ENCODE peak calls at places on chromosomes 13 and 19, in six cellular contexts. One of them, this sample, is unnamed. For H3K4me1, the result is how much of the 10 kb centered on the place peaks cover.

GRCh38 chr13:29538625-29538976 is 56.9 kb downstream of the SLC7A1 start:
- DNase-seq in pancreas: no peak
- DNase-seq in esophagus squamous epithelium: no peak
- DNase-seq in neural progenitor cell: no peak
- DNase-seq in naive thymus-derived CD4-positive, alpha-beta T cell: no peak
- DNase-seq in SJSA1: no peak
- DNase-seq in this sample: no peak

GRCh38 chr19:38204728-38205127 is 19.3 kb downstream of the DPF1 start:
- DNase-seq in neural progenitor cell: no peak
- DNase-seq in esophagus squamous epithelium: no peak
- DNase-seq in naive thymus-derived CD4-positive, alpha-beta T cell: no peak
- DNase-seq in SJSA1: no peak
- DNase-seq in pancreas: no peak
- DNase-seq in this sample: no peak

GRCh38 chr19:41896581-41896942 is 13.6 kb downstream of the ARHGEF1 start:
- DNase-seq in pancreas: no peak
- DNase-seq in naive thymus-derived CD4-positive, alpha-beta T cell: no peak
- DNase-seq in esophagus squamous epithelium: no peak
- DNase-seq in neural progenitor cell: no peak
- DNase-seq in SJSA1: no peak
- DNase-seq in this sample: no peak

GRCh38 chr13:44576396-44577235 is 486 bp upstream of the TSC22D1 start:
- DNase-seq in esophagus squamous epithelium: no peak
- DNase-seq in pancreas: no peak
- DNase-seq in naive thymus-derived CD4-positive, alpha-beta T cell: no peak
- DNase-seq in neural progenitor cell: peak
- DNase-seq in SJSA1: no peak
- DNase-seq in this sample: peak

GRCh38 chr19:28609944-28610343 is 603.0 kb downstream of the UQCRFS1 start:
- DNase-seq in neural progenitor cell: no peak
- DNase-seq in pancreas: no peak
- DNase-seq in SJSA1: no peak
- DNase-seq in esophagus squamous epithelium: no peak
- DNase-seq in naive thymus-derived CD4-positive, alpha-beta T cell: no peak
- DNase-seq in this sample: no peak

GRCh38 chr19:53864308-53864836 is 3.3 kb upstream of the MYADM start:
- DNase-seq in SJSA1: no peak
- DNase-seq in pancreas: no peak
- DNase-seq in esophagus squamous epithelium: no peak
- DNase-seq in naive thymus-derived CD4-positive, alpha-beta T cell: no peak
- DNase-seq in neural progenitor cell: no peak
- DNase-seq in this sample: no peak

GRCh38 chr19:32294871-32295438 is 50.5 kb upstream of the ZNF507 start:
- DNase-seq in pancreas: no peak
- DNase-seq in neural progenitor cell: no peak
- DNase-seq in SJSA1: peak
- DNase-seq in esophagus squamous epithelium: no peak
- DNase-seq in naive thymus-derived CD4-positive, alpha-beta T cell: no peak
- DNase-seq in this sample: no peak

GRCh38 chr13:42041017-42041683 is 7.3 kb upstream of the DGKH start:
- DNase-seq in pancreas: peak
- DNase-seq in esophagus squamous epithelium: no peak
- DNase-seq in SJSA1: peak
- DNase-seq in naive thymus-derived CD4-positive, alpha-beta T cell: peak
- DNase-seq in neural progenitor cell: peak
- DNase-seq in this sample: peak

GRCh38 chr19:58002384-58003152 is at the start of gene ZNF606:
- DNase-seq in pancreas: peak
- DNase-seq in naive thymus-derived CD4-positive, alpha-beta T cell: peak
- DNase-seq in esophagus squamous epithelium: peak
- DNase-seq in SJSA1: peak
- DNase-seq in neural progenitor cell: peak
- DNase-seq in this sample: peak

GRCh38 chr13:31236211-31236786 is 36.5 kb downstream of the B3GLCT start:
- DNase-seq in naive thymus-derived CD4-positive, alpha-beta T cell: no peak
- DNase-seq in neural progenitor cell: peak
- DNase-seq in SJSA1: no peak
- DNase-seq in pancreas: no peak
- DNase-seq in esophagus squamous epithelium: no peak
- DNase-seq in this sample: no peak

GRCh38 chr13:39765801-39766463 is 110.5 kb downstream of the COG6 start:
- DNase-seq in SJSA1: no peak
- DNase-seq in pancreas: no peak
- DNase-seq in neural progenitor cell: peak
- DNase-seq in naive thymus-derived CD4-positive, alpha-beta T cell: peak
- DNase-seq in esophagus squamous epithelium: no peak
- DNase-seq in this sample: no peak

GRCh38 chr19:30214651-30215051 is 157.5 kb upstream of the ZNF536 start:
- DNase-seq in naive thymus-derived CD4-positive, alpha-beta T cell: no peak
- DNase-seq in esophagus squamous epithelium: no peak
- DNase-seq in pancreas: no peak
- DNase-seq in SJSA1: peak
- DNase-seq in neural progenitor cell: no peak
- DNase-seq in this sample: no peak

GRCh38 chr13:73210218-73210883 is 151.5 kb downstream of the KLF5 start:
- DNase-seq in SJSA1: no peak
- DNase-seq in naive thymus-derived CD4-positive, alpha-beta T cell: no peak
- DNase-seq in esophagus squamous epithelium: no peak
- DNase-seq in neural progenitor cell: peak
- DNase-seq in pancreas: no peak
- DNase-seq in this sample: no peak

GRCh38 chr19:29672933-29673336 is 7.7 kb downstream of the PLEKHF1 start:
- DNase-seq in neural progenitor cell: no peak
- DNase-seq in SJSA1: no peak
- DNase-seq in pancreas: no peak
- DNase-seq in esophagus squamous epithelium: no peak
- DNase-seq in naive thymus-derived CD4-positive, alpha-beta T cell: peak
- DNase-seq in this sample: peak

GRCh38 chr13:29564828-29565227 is 30.7 kb downstream of the SLC7A1 start:
- DNase-seq in naive thymus-derived CD4-positive, alpha-beta T cell: no peak
- DNase-seq in SJSA1: no peak
- DNase-seq in esophagus squamous epithelium: no peak
- DNase-seq in neural progenitor cell: no peak
- DNase-seq in pancreas: no peak
- DNase-seq in this sample: no peak

GRCh38 chr13:51848674-51849073 is 3.7 kb upstream of the TMEM272 start:
- DNase-seq in esophagus squamous epithelium: no peak
- DNase-seq in pancreas: no peak
- DNase-seq in SJSA1: no peak
- DNase-seq in neural progenitor cell: no peak
- DNase-seq in naive thymus-derived CD4-positive, alpha-beta T cell: no peak
- DNase-seq in this sample: no peak

GRCh38 chr13:110137677-110138008 is 169.3 kb downstream of the COL4A1 start:
- DNase-seq in neural progenitor cell: peak
- DNase-seq in pancreas: no peak
- DNase-seq in naive thymus-derived CD4-positive, alpha-beta T cell: no peak
- DNase-seq in SJSA1: peak
- DNase-seq in esophagus squamous epithelium: no peak
- DNase-seq in this sample: no peak

GRCh38 chr13:110138700-110139036 is 168.3 kb downstream of the COL4A1 start:
- DNase-seq in esophagus squamous epithelium: no peak
- DNase-seq in pancreas: no peak
- DNase-seq in neural progenitor cell: no peak
- DNase-seq in naive thymus-derived CD4-positive, alpha-beta T cell: no peak
- DNase-seq in SJSA1: no peak
- DNase-seq in this sample: no peak

GRCh38 chr13:110136660-110137585 is 170.0 kb downstream of the COL4A1 start:
- DNase-seq in pancreas: no peak
- DNase-seq in neural progenitor cell: peak
- DNase-seq in esophagus squamous epithelium: no peak
- DNase-seq in naive thymus-derived CD4-positive, alpha-beta T cell: no peak
- DNase-seq in SJSA1: peak
- DNase-seq in this sample: no peak

GRCh38 chr13:110140099-110140498 is 166.9 kb downstream of the COL4A1 start:
- DNase-seq in pancreas: no peak
- DNase-seq in SJSA1: no peak
- DNase-seq in naive thymus-derived CD4-positive, alpha-beta T cell: no peak
- DNase-seq in neural progenitor cell: no peak
- DNase-seq in esophagus squamous epithelium: no peak
- DNase-seq in this sample: no peak

GRCh38 chr13:110138009-110138699 is 168.8 kb downstream of the COL4A1 start:
- DNase-seq in naive thymus-derived CD4-positive, alpha-beta T cell: no peak
- DNase-seq in esophagus squamous epithelium: no peak
- DNase-seq in neural progenitor cell: peak
- DNase-seq in SJSA1: peak
- DNase-seq in pancreas: peak
- DNase-seq in this sample: peak
- H3K4me3 ChIP-seq in naive thymus-derived CD4-positive, alpha-beta T cell: peak
- H3K4me3 ChIP-seq in esophagus squamous epithelium: peak
- H3K4me3 ChIP-seq in neural progenitor cell: peak
- H3K4me3 ChIP-seq in SJSA1: peak
- H3K4me3 ChIP-seq in pancreas: peak
- H3K4me3 ChIP-seq in this sample: peak

GRCh38 chr13:106515635-106516254 is 19.7 kb downstream of the EFNB2 start:
- DNase-seq in esophagus squamous epithelium: no peak
- DNase-seq in neural progenitor cell: no peak
- DNase-seq in SJSA1: no peak
- DNase-seq in naive thymus-derived CD4-positive, alpha-beta T cell: no peak
- DNase-seq in pancreas: no peak
- DNase-seq in this sample: no peak

GRCh38 chr13:106513608-106514007 is 21.9 kb downstream of the EFNB2 start:
- DNase-seq in neural progenitor cell: peak
- DNase-seq in naive thymus-derived CD4-positive, alpha-beta T cell: no peak
- DNase-seq in SJSA1: no peak
- DNase-seq in pancreas: no peak
- DNase-seq in esophagus squamous epithelium: no peak
- DNase-seq in this sample: no peak

GRCh38 chr13:106517151-106517847 is 18.2 kb downstream of the EFNB2 start:
- DNase-seq in naive thymus-derived CD4-positive, alpha-beta T cell: no peak
- DNase-seq in pancreas: no peak
- DNase-seq in neural progenitor cell: no peak
- DNase-seq in SJSA1: no peak
- DNase-seq in esophagus squamous epithelium: no peak
- DNase-seq in this sample: no peak

GRCh38 chr13:106514928-106515634 is 20.4 kb downstream of the EFNB2 start:
- DNase-seq in esophagus squamous epithelium: no peak
- DNase-seq in SJSA1: no peak
- DNase-seq in neural progenitor cell: no peak
- DNase-seq in pancreas: no peak
- DNase-seq in naive thymus-derived CD4-positive, alpha-beta T cell: no peak
- DNase-seq in this sample: no peak

GRCh38 chr13:106513025-106513424 is 22.4 kb downstream of the EFNB2 start:
- DNase-seq in esophagus squamous epithelium: no peak
- DNase-seq in naive thymus-derived CD4-positive, alpha-beta T cell: no peak
- DNase-seq in pancreas: no peak
- DNase-seq in neural progenitor cell: no peak
- DNase-seq in SJSA1: no peak
- DNase-seq in this sample: no peak
- H3K27ac ChIP-seq in esophagus squamous epithelium: no peak
- H3K27ac ChIP-seq in naive thymus-derived CD4-positive, alpha-beta T cell: no peak
- H3K27ac ChIP-seq in pancreas: no peak
- H3K27ac ChIP-seq in neural progenitor cell: no peak
- H3K27ac ChIP-seq in SJSA1: no peak
- H3K27ac ChIP-seq in this sample: no peak

GRCh38 chr19:4060621-4061177 is 6.0 kb downstream of the ZBTB7A start:
- DNase-seq in SJSA1: no peak
- DNase-seq in neural progenitor cell: no peak
- DNase-seq in naive thymus-derived CD4-positive, alpha-beta T cell: no peak
- DNase-seq in pancreas: peak
- DNase-seq in esophagus squamous epithelium: no peak
- DNase-seq in this sample: no peak

GRCh38 chr19:4061683-4062575 is 4.8 kb downstream of the ZBTB7A start:
- DNase-seq in esophagus squamous epithelium: no peak
- DNase-seq in neural progenitor cell: no peak
- DNase-seq in pancreas: peak
- DNase-seq in SJSA1: peak
- DNase-seq in naive thymus-derived CD4-positive, alpha-beta T cell: no peak
- DNase-seq in this sample: no peak

GRCh38 chr19:4062576-4063368 is 3.9 kb downstream of the ZBTB7A start:
- DNase-seq in esophagus squamous epithelium: no peak
- DNase-seq in pancreas: peak
- DNase-seq in neural progenitor cell: no peak
- DNase-seq in naive thymus-derived CD4-positive, alpha-beta T cell: no peak
- DNase-seq in SJSA1: no peak
- DNase-seq in this sample: no peak

GRCh38 chr19:4059931-4060620 is 6.6 kb downstream of the ZBTB7A start:
- DNase-seq in pancreas: peak
- DNase-seq in neural progenitor cell: no peak
- DNase-seq in SJSA1: peak
- DNase-seq in esophagus squamous epithelium: no peak
- DNase-seq in naive thymus-derived CD4-positive, alpha-beta T cell: no peak
- DNase-seq in this sample: peak

DNA sequence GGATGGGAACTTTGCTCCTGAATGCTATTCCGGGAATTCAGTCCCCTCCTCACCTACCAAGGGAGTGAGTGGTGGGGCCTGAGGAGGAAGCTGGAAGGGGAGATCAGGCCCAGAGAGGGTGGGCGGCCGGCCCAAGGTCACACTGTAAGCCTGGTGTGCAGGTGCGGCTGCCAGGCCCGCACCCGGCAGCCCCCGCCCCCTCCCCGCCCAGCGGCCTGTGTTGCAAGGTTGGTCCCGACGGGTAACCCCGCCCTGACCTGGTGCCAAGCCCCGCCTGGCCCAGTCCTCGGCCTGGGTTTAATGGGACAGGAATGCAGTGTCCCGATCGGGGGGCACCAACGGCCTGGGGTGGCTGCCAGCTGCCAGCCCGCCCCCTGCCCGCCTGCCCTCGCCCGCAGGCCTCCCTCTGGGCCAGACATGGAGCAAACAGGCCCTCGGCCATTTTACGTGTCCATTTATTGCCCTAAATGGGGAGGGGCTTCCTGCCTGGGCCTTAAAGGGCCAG is 5.5 kb downstream of the ZBTB7A start:
- DNase-seq in esophagus squamous epithelium: no peak
- DNase-seq in naive thymus-derived CD4-positive, alpha-beta T cell: no peak
- DNase-seq in neural progenitor cell: no peak
- DNase-seq in SJSA1: peak
- DNase-seq in pancreas: peak
- DNase-seq in this sample: peak
- H3K4me1 ChIP-seq in esophagus squamous epithelium: half or more
- H3K4me1 ChIP-seq in naive thymus-derived CD4-positive, alpha-beta T cell: under half
- H3K4me1 ChIP-seq in neural progenitor cell: under half
- H3K4me1 ChIP-seq in SJSA1: under half
- H3K4me1 ChIP-seq in pancreas: under half
- H3K4me1 ChIP-seq in this sample: half or more

DNA sequence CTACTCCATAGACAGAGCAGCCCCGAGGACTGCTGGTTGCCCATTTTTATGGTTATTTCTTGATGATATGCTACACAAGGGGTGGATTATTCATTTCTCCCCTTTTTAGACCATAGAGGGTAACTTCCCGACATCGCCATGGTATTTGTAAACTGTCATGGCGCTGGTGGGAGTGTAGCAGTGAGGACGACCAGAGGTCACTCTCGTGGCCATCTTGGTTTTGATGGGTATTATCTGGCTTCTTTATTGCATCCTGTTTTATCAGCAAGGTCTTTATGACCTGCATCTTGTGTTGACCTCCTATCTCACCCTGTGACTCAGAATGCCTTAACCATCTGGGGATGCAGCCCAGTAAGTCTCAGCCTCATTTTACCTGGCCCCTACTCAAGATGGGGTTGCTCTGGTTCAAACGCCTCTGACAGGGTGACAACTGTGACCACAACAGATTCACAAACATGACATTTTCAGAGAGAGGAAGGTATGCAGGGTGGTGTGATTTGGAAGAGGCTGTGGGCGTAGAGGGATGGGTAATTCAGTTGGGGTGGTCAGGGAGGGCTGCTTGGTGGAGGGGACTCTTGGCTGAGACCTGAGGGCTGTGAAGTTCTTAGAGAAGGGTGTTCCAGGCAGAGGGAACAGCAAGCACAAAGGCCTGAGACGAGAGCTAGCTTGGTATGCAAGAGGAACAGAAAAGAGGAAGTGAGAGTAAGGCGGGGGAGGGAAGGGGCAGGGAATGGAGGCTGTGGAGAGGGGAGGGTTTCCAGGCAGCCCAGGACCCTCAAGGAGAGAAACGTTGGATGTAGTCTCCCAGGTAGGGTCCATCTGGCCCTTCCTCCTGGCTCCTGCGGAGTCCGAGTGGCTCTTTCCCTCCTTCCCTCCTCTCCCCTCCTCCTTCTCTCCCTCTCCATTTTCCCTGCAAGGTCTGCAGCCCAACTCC is 23.5 kb downstream of the FAM187B start:
- DNase-seq in esophagus squamous epithelium: no peak
- DNase-seq in pancreas: no peak
- DNase-seq in naive thymus-derived CD4-positive, alpha-beta T cell: peak
- DNase-seq in neural progenitor cell: no peak
- DNase-seq in SJSA1: no peak
- DNase-seq in this sample: no peak
- H3K4me3 ChIP-seq in esophagus squamous epithelium: no peak
- H3K4me3 ChIP-seq in pancreas: no peak
- H3K4me3 ChIP-seq in naive thymus-derived CD4-positive, alpha-beta T cell: no peak
- H3K4me3 ChIP-seq in neural progenitor cell: no peak
- H3K4me3 ChIP-seq in SJSA1: no peak
- H3K4me3 ChIP-seq in this sample: peak

This sample was measured in CD8-positive, alpha-beta memory T cell.